ENCODE peak calls at places on chromosomes 12 and 14, in six cellular contexts. U, T, O, D, V and L are unnamed samples.

GRCh38 chr14:103074699-103075341 is 9.2 kb upstream of the LBHD2 start:
- DNase-seq in U (no peak), T (peak), O (no peak), D (no peak), V (peak), L (no peak)

GRCh38 chr12:124680863-124681778 is 113.7 kb upstream of the NCOR2 start:
- DNase-seq in U (no peak), T (no peak), O (peak), D (peak), V (no peak), L (peak)

GRCh38 chr14:21071225-21072041 is 1.3 kb downstream of the ARHGEF40 start:
- DNase-seq in U (no peak), T (peak), O (peak), D (peak), V (peak), L (peak)

GRCh38 chr12:106773286-106773685 is 1.2 kb upstream of the RIC8B start:
- DNase-seq in U (no peak), T (no peak), O (no peak), D (no peak), V (no peak), L (no peak)

GRCh38 chr14:84029246-84029645 is 1500.7 kb upstream of the FLRT2 start:
- DNase-seq in U (no peak), T (no peak), O (no peak), D (no peak), V (no peak), L (no peak)

GRCh38 chr14:24123465-24124417 is 6.7 kb upstream of the FITM1 start:
- DNase-seq in U (no peak), T (no peak), O (no peak), D (no peak), V (no peak), L (no peak)

GRCh38 chr14:75430526-75430925 is 2.7 kb downstream of the JDP2 start:
- DNase-seq in U (no peak), T (peak), O (no peak), D (no peak), V (no peak), L (peak)

GRCh38 chr14:72024043-72024407 is 91.8 kb downstream of the RGS6 start:
- DNase-seq in U (no peak), T (peak), O (no peak), D (no peak), V (no peak), L (no peak)

GRCh38 chr12:57008113-57008687 is 1.9 kb upstream of the ZBTB39 start:
- DNase-seq in U (no peak), T (no peak), O (no peak), D (peak), V (no peak), L (peak)

GRCh38 chr12:124814741-124815613 is 48.7 kb downstream of the SCARB1 start:
- DNase-seq in U (no peak), T (peak), O (no peak), D (no peak), V (no peak), L (no peak)

GRCh38 chr12:92457458-92458195 is 245.2 kb upstream of the PLEKHG7 start:
- DNase-seq in U (no peak), T (no peak), O (no peak), D (no peak), V (no peak), L (no peak)

GRCh38 chr14:30389134-30389900 is 169.6 kb upstream of the G2E3 start:
- DNase-seq in U (no peak), T (peak), O (peak), D (no peak), V (no peak), L (peak)

GRCh38 chr12:12791756-12792346 is 6.4 kb downstream of the APOLD1 start:
- DNase-seq in U (no peak), T (peak), O (no peak), D (no peak), V (no peak), L (peak)

GRCh38 chr12:123389560-123390351 is 5.8 kb downstream of the KMT5A start:
- DNase-seq in U (no peak), T (peak), O (no peak), D (no peak), V (peak), L (no peak)

GRCh38 chr12:58502857-58503256 is 417.4 kb downstream of the LRIG3 start:
- DNase-seq in U (no peak), T (no peak), O (no peak), D (no peak), V (no peak), L (no peak)

GRCh38 chr14:103141117-103141796 is 18.0 kb downstream of the TNFAIP2 start:
- DNase-seq in U (no peak), T (peak), O (no peak), D (no peak), V (no peak), L (no peak)

GRCh38 chr12:34016361-34016760 is 5.9 kb upstream of the ALG10 start:
- DNase-seq in U (no peak), T (no peak), O (no peak), D (no peak), V (no peak), L (no peak)

GRCh38 chr12:132491349-132491663 is 1.4 kb downstream of the FBRSL1 start:
- DNase-seq in U (no peak), T (no peak), O (no peak), D (no peak), V (no peak), L (no peak)

GRCh38 chr12:122850048-122850445 is 14.8 kb downstream of the HIP1R start:
- DNase-seq in U (no peak), T (no peak), O (no peak), D (no peak), V (no peak), L (no peak)

GRCh38 chr14:81311816-81312215 is 88.3 kb downstream of the STON2 start:
- DNase-seq in U (no peak), T (no peak), O (no peak), D (no peak), V (no peak), L (no peak)

GRCh38 chr12:89690925-89691324 is 17.7 kb downstream of the ATP2B1 start:
- DNase-seq in U (no peak), T (no peak), O (no peak), D (no peak), V (no peak), L (no peak)

GRCh38 chr14:94904636-94905035 is 134.7 kb upstream of the GSC start:
- DNase-seq in U (peak), T (no peak), O (no peak), D (no peak), V (no peak), L (peak)

GRCh38 chr14:72796935-72797334 is 97.0 kb downstream of the DPF3 start:
- DNase-seq in U (no peak), T (no peak), O (no peak), D (no peak), V (no peak), L (no peak)

GRCh38 chr12:111451649-111452129 is 46.0 kb downstream of the SH2B3 start:
- DNase-seq in U (no peak), T (no peak), O (no peak), D (no peak), V (no peak), L (no peak)

GRCh38 chr12:54005531-54005852 is 3.3 kb upstream of the HOXC8 start:
- DNase-seq in U (no peak), T (no peak), O (no peak), D (no peak), V (no peak), L (no peak)
- H3K4me3 ChIP-seq in U (peak), T (no peak), O (no peak), D (no peak), V (no peak), L (no peak)

DNA sequence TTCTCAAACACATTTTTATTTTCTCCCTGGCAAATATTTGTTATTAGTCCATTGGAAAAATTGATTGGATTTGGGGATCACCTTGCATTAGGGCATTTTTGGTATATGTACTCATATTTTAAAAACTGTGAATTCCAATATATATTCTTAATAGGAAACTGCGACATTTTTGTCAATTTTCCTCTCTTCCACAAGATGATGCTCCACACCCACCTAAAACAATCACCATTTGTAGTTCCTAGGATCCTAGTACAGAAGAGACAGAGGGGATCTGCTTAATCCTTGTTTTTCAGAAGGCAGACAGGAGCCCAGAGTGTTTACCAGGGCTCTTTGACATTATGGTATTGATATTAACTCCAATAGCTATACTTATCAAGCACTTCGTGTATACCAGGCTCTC is 22.8 kb upstream of the OASL start:
- DNase-seq in U (no peak), T (no peak), O (no peak), D (no peak), V (no peak), L (no peak)
- TF ChIP-seq CTCF in U (no peak), T (no peak), O (no peak), D (peak), V (no peak), L (peak)

GRCh38 chr12:1799882-1800645 is 20.3 kb upstream of the LRTM2 start:
- DNase-seq in U (no peak), T (no peak), O (no peak), D (no peak), V (no peak), L (no peak)
- H3K4me3 ChIP-seq in U (no peak), T (no peak), O (no peak), D (no peak), V (no peak), L (no peak)

DNA sequence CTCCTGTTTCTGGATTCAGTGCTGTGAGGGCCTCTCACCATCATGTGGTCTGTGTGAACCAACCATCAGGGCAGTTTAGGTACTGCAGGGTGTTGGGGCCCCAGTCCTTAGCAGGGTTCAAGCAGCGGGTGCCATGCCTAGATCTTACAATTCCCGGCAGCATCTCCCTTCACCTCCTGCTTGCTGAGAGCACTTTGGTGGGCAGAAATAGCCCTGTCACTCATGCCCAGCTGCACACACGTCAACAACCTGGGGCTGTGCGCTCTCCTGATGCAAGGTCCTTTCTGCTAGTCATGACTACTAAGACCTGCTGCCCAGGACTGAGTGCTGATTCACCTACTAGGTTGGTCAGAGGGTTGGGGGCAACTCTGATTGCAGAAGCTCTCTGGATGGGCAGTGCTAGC is 72.1 kb downstream of the NINJ2 start:
- DNase-seq in U (no peak), T (no peak), O (no peak), D (no peak), V (no peak), L (no peak)
- TF ChIP-seq CTCF in U (no peak), T (peak), O (peak), D (no peak), V (no peak), L (no peak)

DNA sequence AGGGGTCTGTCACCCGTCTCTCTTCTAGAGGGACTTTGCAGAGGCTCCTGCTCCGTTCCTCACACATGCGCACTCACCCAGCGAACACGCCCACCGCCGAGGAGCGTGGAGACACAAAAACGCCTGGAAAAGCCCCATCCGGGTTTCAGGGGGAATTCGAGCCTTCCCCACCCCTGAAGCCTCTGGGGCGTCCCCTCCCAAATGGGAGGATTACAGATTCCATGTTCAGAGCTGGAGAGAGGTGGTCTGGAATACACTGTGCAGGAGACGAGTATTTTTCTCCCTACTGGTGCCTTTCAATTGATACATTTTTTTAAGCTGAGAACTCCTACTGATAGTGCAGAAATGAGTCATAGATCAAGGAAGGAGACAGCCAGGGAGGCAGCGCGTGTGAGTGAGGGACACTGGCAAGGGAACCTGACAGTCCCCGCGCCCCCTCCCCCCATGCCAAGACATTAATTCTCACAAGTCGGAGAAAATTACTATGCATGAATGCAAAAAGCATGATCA is 37.0 kb downstream of the BCL11B start:
- DNase-seq in U (no peak), T (no peak), O (no peak), D (no peak), V (peak), L (no peak)
- H3K4me3 ChIP-seq in U (peak), T (no peak), O (no peak), D (no peak), V (no peak), L (no peak)

DNA sequence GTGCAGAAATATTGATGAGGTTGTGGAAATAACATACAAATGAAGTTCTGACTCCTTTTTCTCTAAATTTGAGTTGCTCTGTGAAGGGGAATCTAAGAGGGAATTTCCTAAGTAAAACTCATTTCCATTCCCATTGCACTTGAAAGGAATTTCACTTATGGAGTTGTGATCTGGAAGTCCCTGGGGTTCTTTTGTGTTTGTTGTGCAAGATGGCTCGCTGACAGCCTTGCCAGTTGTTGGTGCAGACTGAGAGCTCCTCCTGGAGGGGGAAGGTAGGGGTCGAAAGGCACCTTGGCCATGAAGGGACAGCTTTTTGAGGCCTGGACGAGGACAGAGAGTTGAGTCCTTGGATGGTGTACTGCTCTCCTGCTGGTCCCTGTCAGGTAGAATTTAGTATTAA is 72.0 kb downstream of the C12orf56 start:
- DNase-seq in U (no peak), T (no peak), O (no peak), D (no peak), V (no peak), L (peak)
- TF ChIP-seq CTCF in U (no peak), T (no peak), O (no peak), D (no peak), V (no peak), L (no peak)

GRCh38 chr14:104294983-104295680 is 156.7 kb downstream of the KIF26A start:
- DNase-seq in U (no peak), T (no peak), O (no peak), D (no peak), V (peak), L (no peak)
- H3K4me3 ChIP-seq in U (no peak), T (no peak), O (no peak), D (no peak), V (no peak), L (no peak)

GRCh38 chr12:45183263-45183662 is 32.6 kb upstream of the ANO6 start:
- DNase-seq in U (no peak), T (no peak), O (no peak), D (no peak), V (no peak), L (no peak)
- TF ChIP-seq CTCF in U (peak), T (peak), O (peak), D (peak), V (no peak), L (peak)

GRCh38 chr12:52235001-52235760 is 2.1 kb downstream of the KRT7 start:
- DNase-seq in U (no peak), T (no peak), O (no peak), D (no peak), V (no peak), L (no peak)

GRCh38 chr12:52232916-52233461 is at the start of gene KRT7:
- DNase-seq in U (no peak), T (peak), O (no peak), D (no peak), V (no peak), L (no peak)

GRCh38 chr12:52232233-52232915 is 669 bp upstream of the KRT7 start:
- DNase-seq in U (no peak), T (no peak), O (no peak), D (no peak), V (no peak), L (no peak)

GRCh38 chr12:52234226-52234810 is 1.3 kb downstream of the KRT7 start:
- DNase-seq in U (no peak), T (no peak), O (no peak), D (no peak), V (no peak), L (no peak)

GRCh38 chr12:52233462-52234141 is 559 bp downstream of the KRT7 start:
- DNase-seq in U (no peak), T (no peak), O (no peak), D (no peak), V (no peak), L (no peak)
- H3K4me3 ChIP-seq in U (peak), T (no peak), O (peak), D (no peak), V (no peak), L (no peak)